ENCODE peak calls at places on chromosome 11, in four cellular contexts. E is small intestine; M is kidney; K is CD8-positive, alpha-beta memory T cell. L is an unnamed sample.

GRCh38 chr11:128022007-128022368 is 565.4 kb downstream of the ETS1 start:
- DNase-seq in K (no peak), M (no peak), E (no peak), L (no peak)

GRCh38 chr11:13965337-13965736 is 2.8 kb downstream of the SPON1 start:
- DNase-seq in E (peak), K (no peak), M (no peak), L (no peak)

GRCh38 chr11:116328851-116329250 is 443.9 kb downstream of the BUD13 start:
- DNase-seq in K (no peak), E (no peak), M (no peak), L (no peak)

GRCh38 chr11:10998674-10999073 is 140.8 kb upstream of the ZBED5 start:
- DNase-seq in M (no peak), K (no peak), E (no peak), L (no peak)

GRCh38 chr11:119903389-119903788 is 174.4 kb upstream of the NECTIN1 start:
- DNase-seq in K (no peak), E (peak), M (no peak), L (no peak)

GRCh38 chr11:86438685-86439084 is 64.0 kb downstream of the CCDC81 start:
- DNase-seq in K (no peak), E (no peak), M (no peak), L (no peak)

GRCh38 chr11:100994966-100995365 is 134.6 kb downstream of the PGR start:
- DNase-seq in E (no peak), K (no peak), M (no peak), L (no peak)

GRCh38 chr11:8206251-8207079 is 37.6 kb upstream of the RIC3 start:
- DNase-seq in M (peak), K (no peak), E (peak), L (no peak)

GRCh38 chr11:44451706-44452105 is 113.8 kb upstream of the CD82 start:
- DNase-seq in E (no peak), M (no peak), K (no peak), L (no peak)

GRCh38 chr11:75133976-75134375 is 16.9 kb upstream of the SLCO2B1 start:
- DNase-seq in E (no peak), M (no peak), K (no peak), L (no peak)

GRCh38 chr11:116420770-116421528 is 351.8 kb downstream of the BUD13 start:
- DNase-seq in M (no peak), E (peak), K (no peak), L (no peak)

GRCh38 chr11:96021901-96022650 is 98.2 kb upstream of the MTMR2 start:
- DNase-seq in K (no peak), E (no peak), M (no peak), L (no peak)

GRCh38 chr11:73059915-73060314 is 82.2 kb downstream of the FCHSD2 start:
- DNase-seq in M (no peak), K (no peak), E (no peak), L (no peak)

GRCh38 chr11:32436751-32437405 is 1.5 kb upstream of the WT1 start:
- DNase-seq in K (no peak), E (no peak), M (no peak), L (no peak)

GRCh38 chr11:33722579-33723234 is 13.5 kb downstream of the CD59 start:
- DNase-seq in K (no peak), M (no peak), E (no peak), L (no peak)

GRCh38 chr11:75668508-75669297 is at the start of gene MAP6:
- DNase-seq in K (no peak), E (peak), M (no peak), L (no peak)

GRCh38 chr11:118640332-118641154 is 33.1 kb downstream of the PHLDB1 start:
- DNase-seq in M (peak), K (no peak), E (no peak), L (no peak)

GRCh38 chr11:61832758-61833157 is 4.7 kb downstream of the FADS2 start:
- DNase-seq in K (no peak), E (peak), M (peak), L (no peak)

GRCh38 chr11:128299132-128299726 is 288.1 kb downstream of the ETS1 start:
- DNase-seq in E (no peak), K (no peak), M (no peak), L (no peak)

GRCh38 chr11:72813740-72814138 is 472 bp upstream of the ATG16L2 start:
- DNase-seq in M (no peak), K (no peak), E (peak), L (no peak)

GRCh38 chr11:125141686-125142535 is 22.6 kb upstream of the PKNOX2 start:
- DNase-seq in E (peak), M (no peak), K (peak), L (peak)

GRCh38 chr11:113474362-113475159 is 637 bp downstream of the DRD2 start:
- DNase-seq in E (peak), M (peak), K (peak), L (peak)

GRCh38 chr11:128660957-128661356 is 32.9 kb upstream of the FLI1 start:
- DNase-seq in E (no peak), M (no peak), K (no peak), L (no peak)

GRCh38 chr11:13324141-13324540 is 46.6 kb downstream of the BMAL1 start:
- DNase-seq in K (no peak), E (no peak), M (no peak), L (no peak)

GRCh38 chr11:39374963-39375698 is 2084.3 kb downstream of the LRRC4C start:
- DNase-seq in K (no peak), E (peak), M (no peak), L (no peak)

GRCh38 chr11:127640822-127641485 is 640.4 kb upstream of the KIRREL3 start:
- DNase-seq in K (no peak), M (no peak), E (no peak), L (no peak)

GRCh38 chr11:125921042-125921441 is 16.7 kb downstream of the DDX25 start:
- DNase-seq in E (peak), K (no peak), M (no peak), L (no peak)

DNA sequence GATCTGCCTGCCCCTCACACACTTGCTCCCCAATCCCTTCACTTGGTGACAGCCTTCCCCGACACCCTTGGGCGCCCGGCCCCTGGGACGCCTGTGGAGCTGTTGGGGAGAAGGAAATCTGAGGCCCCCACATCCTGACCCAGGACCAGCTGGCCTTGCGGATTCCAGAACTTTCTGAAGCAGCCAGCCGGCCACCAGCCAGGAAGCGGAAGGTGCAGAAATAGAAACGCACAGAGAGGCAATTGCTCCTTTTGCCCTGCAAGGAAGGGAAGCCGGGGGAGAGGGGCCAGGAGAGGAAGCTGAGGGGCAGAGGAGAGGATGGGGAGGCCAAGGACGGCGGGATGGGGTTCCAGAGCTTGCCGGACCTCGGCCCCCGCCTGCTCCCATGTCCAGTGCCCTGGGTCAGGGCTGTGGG is 66.7 kb upstream of the LINC01488 start:
- DNase-seq in E (no peak), M (peak), K (no peak), L (no peak)
- H3K27ac ChIP-seq in E (no peak), M (no peak), K (no peak), L (no peak)

DNA sequence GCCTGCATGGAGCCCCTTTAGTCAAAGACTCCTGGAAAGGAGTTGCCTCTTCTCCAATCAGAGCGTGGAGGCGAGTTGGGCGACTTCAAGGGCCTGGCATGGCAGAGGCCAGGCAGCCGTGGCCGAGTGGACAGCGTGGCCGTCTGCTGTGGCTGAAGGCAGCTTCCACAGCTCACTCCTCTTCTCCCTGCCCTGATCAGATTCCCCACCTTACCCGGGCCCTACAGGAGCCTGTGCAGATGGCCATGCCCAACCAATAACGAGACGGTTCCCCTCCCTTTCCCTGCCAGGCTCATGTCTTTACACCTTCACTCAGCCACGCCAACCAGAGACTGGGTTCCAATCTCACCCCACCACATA is 20.0 kb upstream of the SLC22A12 start:
- DNase-seq in K (no peak), M (no peak), E (no peak), L (no peak)
- H3K27ac ChIP-seq in K (no peak), M (no peak), E (no peak), L (no peak)

GRCh38 chr11:5689551-5689983 is at the start of gene TRIM22:
- DNase-seq in M (peak), K (peak), E (peak), L (peak)
- H3K27ac ChIP-seq in M (peak), K (peak), E (peak), L (peak)

DNA sequence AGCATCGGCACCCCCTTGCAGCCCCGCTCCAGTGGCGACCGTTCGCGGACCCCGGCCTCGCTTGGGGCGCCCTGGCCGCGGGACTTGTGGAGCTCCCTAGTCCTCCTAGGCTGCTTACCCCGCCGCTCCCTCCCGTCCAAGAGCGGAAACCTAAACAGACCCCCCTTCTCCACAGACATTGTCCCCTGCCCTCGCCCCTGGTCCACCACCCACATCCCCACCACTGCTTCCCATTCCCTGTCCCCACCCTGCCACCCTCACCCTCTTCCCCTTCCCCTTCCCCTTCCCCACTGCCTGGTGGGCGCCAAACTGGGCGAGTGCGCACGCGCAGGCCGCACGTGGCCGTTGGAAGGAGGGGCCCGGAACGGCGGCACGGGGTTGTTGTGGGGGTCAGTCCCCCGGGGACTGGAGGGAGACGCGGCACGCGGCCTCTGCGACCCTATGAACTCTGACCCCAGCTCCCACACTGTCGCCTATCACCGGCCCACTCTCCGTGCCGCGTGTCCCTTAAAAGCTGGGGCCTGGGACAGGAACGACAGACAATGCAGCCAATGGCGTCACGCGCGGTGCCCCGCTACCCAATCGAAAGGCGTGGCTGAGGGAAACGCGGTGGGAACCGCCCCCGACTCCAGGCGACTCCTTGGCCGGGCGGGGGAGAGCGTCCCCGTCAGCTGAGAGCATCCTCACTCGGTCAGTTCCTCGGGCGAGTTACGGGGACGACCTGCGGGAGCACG is at the start of gene SNX32:
- DNase-seq in M (peak), K (peak), E (peak), L (no peak)
- H3K27ac ChIP-seq in M (peak), K (no peak), E (no peak), L (no peak)